ENCODE peak calls at places on chromosomes 4 and X, in six cellular contexts. One of them, this sample, is unnamed.

GRCh38 chrX:153057281-153057680 is 1.0 kb downstream of the PNMA3 start:
- DNase-seq in GM12891: no peak
- DNase-seq in HT1080: no peak
- DNase-seq in heart right ventricle: no peak
- DNase-seq in NCI-H82: no peak
- DNase-seq in stimulated activated CD4-positive, alpha-beta T cell treated with anti-CD3 and anti-CD28 coated beads, TNF-alpha, amount 100 ng/mL, for 24 hours: no peak
- DNase-seq in this sample: no peak

GRCh38 chrX:147741776-147742175 is 169.9 kb upstream of the FMR1 start:
- DNase-seq in heart right ventricle: no peak
- DNase-seq in HT1080: no peak
- DNase-seq in GM12891: no peak
- DNase-seq in NCI-H82: no peak
- DNase-seq in stimulated activated CD4-positive, alpha-beta T cell treated with anti-CD3 and anti-CD28 coated beads, TNF-alpha, amount 100 ng/mL, for 24 hours: no peak
- DNase-seq in this sample: no peak

GRCh38 chr4:122612540-122612939 is 8.3 kb downstream of the IL21 start:
- DNase-seq in stimulated activated CD4-positive, alpha-beta T cell treated with anti-CD3 and anti-CD28 coated beads, TNF-alpha, amount 100 ng/mL, for 24 hours: no peak
- DNase-seq in NCI-H82: no peak
- DNase-seq in heart right ventricle: no peak
- DNase-seq in HT1080: peak
- DNase-seq in GM12891: no peak
- DNase-seq in this sample: no peak

GRCh38 chr4:37522996-37523395 is 163.2 kb downstream of the RELL1 start:
- DNase-seq in stimulated activated CD4-positive, alpha-beta T cell treated with anti-CD3 and anti-CD28 coated beads, TNF-alpha, amount 100 ng/mL, for 24 hours: no peak
- DNase-seq in heart right ventricle: no peak
- DNase-seq in HT1080: peak
- DNase-seq in GM12891: no peak
- DNase-seq in NCI-H82: no peak
- DNase-seq in this sample: no peak

GRCh38 chrX:2177541-2177940 is 323.2 kb downstream of the DHRSX start:
- DNase-seq in stimulated activated CD4-positive, alpha-beta T cell treated with anti-CD3 and anti-CD28 coated beads, TNF-alpha, amount 100 ng/mL, for 24 hours: no peak
- DNase-seq in NCI-H82: no peak
- DNase-seq in GM12891: no peak
- DNase-seq in heart right ventricle: no peak
- DNase-seq in HT1080: no peak
- DNase-seq in this sample: no peak

GRCh38 chrX:4762196-4762595 is 1048.7 kb upstream of the PRKX start:
- DNase-seq in heart right ventricle: no peak
- DNase-seq in NCI-H82: no peak
- DNase-seq in GM12891: no peak
- DNase-seq in stimulated activated CD4-positive, alpha-beta T cell treated with anti-CD3 and anti-CD28 coated beads, TNF-alpha, amount 100 ng/mL, for 24 hours: no peak
- DNase-seq in HT1080: peak
- DNase-seq in this sample: no peak

GRCh38 chr4:103085555-103086196 is 9.1 kb upstream of the SLC9B2 start:
- DNase-seq in heart right ventricle: no peak
- DNase-seq in NCI-H82: no peak
- DNase-seq in stimulated activated CD4-positive, alpha-beta T cell treated with anti-CD3 and anti-CD28 coated beads, TNF-alpha, amount 100 ng/mL, for 24 hours: no peak
- DNase-seq in GM12891: no peak
- DNase-seq in HT1080: no peak
- DNase-seq in this sample: no peak

GRCh38 chrX:16946361-16946964 is at the start of gene REPS2:
- DNase-seq in GM12891: peak
- DNase-seq in NCI-H82: peak
- DNase-seq in HT1080: peak
- DNase-seq in stimulated activated CD4-positive, alpha-beta T cell treated with anti-CD3 and anti-CD28 coated beads, TNF-alpha, amount 100 ng/mL, for 24 hours: peak
- DNase-seq in heart right ventricle: peak
- DNase-seq in this sample: peak

GRCh38 chr4:51851090-51851936 is 8.4 kb downstream of the DCUN1D4 start:
- DNase-seq in stimulated activated CD4-positive, alpha-beta T cell treated with anti-CD3 and anti-CD28 coated beads, TNF-alpha, amount 100 ng/mL, for 24 hours: no peak
- DNase-seq in heart right ventricle: no peak
- DNase-seq in GM12891: no peak
- DNase-seq in HT1080: no peak
- DNase-seq in NCI-H82: peak
- DNase-seq in this sample: no peak

GRCh38 chr4:39044947-39045734 is 12.9 kb upstream of the TMEM156 start:
- DNase-seq in HT1080: peak
- DNase-seq in NCI-H82: peak
- DNase-seq in heart right ventricle: peak
- DNase-seq in GM12891: no peak
- DNase-seq in stimulated activated CD4-positive, alpha-beta T cell treated with anti-CD3 and anti-CD28 coated beads, TNF-alpha, amount 100 ng/mL, for 24 hours: peak
- DNase-seq in this sample: peak

GRCh38 chrX:118508221-118508620 is 12.6 kb downstream of the DOCK11 start:
- DNase-seq in stimulated activated CD4-positive, alpha-beta T cell treated with anti-CD3 and anti-CD28 coated beads, TNF-alpha, amount 100 ng/mL, for 24 hours: no peak
- DNase-seq in NCI-H82: no peak
- DNase-seq in HT1080: no peak
- DNase-seq in GM12891: no peak
- DNase-seq in heart right ventricle: no peak
- DNase-seq in this sample: no peak

GRCh38 chrX:109709129-109709631 is 23.9 kb downstream of the ACSL4 start:
- DNase-seq in stimulated activated CD4-positive, alpha-beta T cell treated with anti-CD3 and anti-CD28 coated beads, TNF-alpha, amount 100 ng/mL, for 24 hours: no peak
- DNase-seq in HT1080: peak
- DNase-seq in heart right ventricle: no peak
- DNase-seq in GM12891: no peak
- DNase-seq in NCI-H82: no peak
- DNase-seq in this sample: no peak

GRCh38 chr4:94504545-94504944 is 52.8 kb downstream of the PDLIM5 start:
- DNase-seq in NCI-H82: no peak
- DNase-seq in heart right ventricle: no peak
- DNase-seq in GM12891: no peak
- DNase-seq in HT1080: no peak
- DNase-seq in stimulated activated CD4-positive, alpha-beta T cell treated with anti-CD3 and anti-CD28 coated beads, TNF-alpha, amount 100 ng/mL, for 24 hours: no peak
- DNase-seq in this sample: no peak

GRCh38 chr4:112994732-112995131 is 54.7 kb upstream of the ANK2 start:
- DNase-seq in heart right ventricle: no peak
- DNase-seq in NCI-H82: no peak
- DNase-seq in HT1080: no peak
- DNase-seq in stimulated activated CD4-positive, alpha-beta T cell treated with anti-CD3 and anti-CD28 coated beads, TNF-alpha, amount 100 ng/mL, for 24 hours: no peak
- DNase-seq in GM12891: no peak
- DNase-seq in this sample: no peak

GRCh38 chr4:17232575-17233253 is 279.2 kb downstream of the QDPR start:
- DNase-seq in NCI-H82: peak
- DNase-seq in GM12891: no peak
- DNase-seq in HT1080: peak
- DNase-seq in stimulated activated CD4-positive, alpha-beta T cell treated with anti-CD3 and anti-CD28 coated beads, TNF-alpha, amount 100 ng/mL, for 24 hours: no peak
- DNase-seq in heart right ventricle: peak
- DNase-seq in this sample: no peak

GRCh38 chr4:43867908-43868307 is 580.7 kb downstream of the KCTD8 start:
- DNase-seq in GM12891: no peak
- DNase-seq in stimulated activated CD4-positive, alpha-beta T cell treated with anti-CD3 and anti-CD28 coated beads, TNF-alpha, amount 100 ng/mL, for 24 hours: no peak
- DNase-seq in NCI-H82: no peak
- DNase-seq in HT1080: no peak
- DNase-seq in heart right ventricle: no peak
- DNase-seq in this sample: no peak

GRCh38 chrX:87299563-87300160 is 217.9 kb upstream of the KLHL4 start:
- DNase-seq in heart right ventricle: no peak
- DNase-seq in GM12891: no peak
- DNase-seq in HT1080: no peak
- DNase-seq in NCI-H82: peak
- DNase-seq in stimulated activated CD4-positive, alpha-beta T cell treated with anti-CD3 and anti-CD28 coated beads, TNF-alpha, amount 100 ng/mL, for 24 hours: no peak
- DNase-seq in this sample: no peak

GRCh38 chr4:43277003-43277402 is 384.5 kb downstream of the GRXCR1 start:
- DNase-seq in heart right ventricle: no peak
- DNase-seq in stimulated activated CD4-positive, alpha-beta T cell treated with anti-CD3 and anti-CD28 coated beads, TNF-alpha, amount 100 ng/mL, for 24 hours: no peak
- DNase-seq in HT1080: peak
- DNase-seq in NCI-H82: no peak
- DNase-seq in GM12891: no peak
- DNase-seq in this sample: no peak

GRCh38 chr4:90536408-90536807 is 409.2 kb downstream of the CCSER1 start:
- DNase-seq in heart right ventricle: no peak
- DNase-seq in stimulated activated CD4-positive, alpha-beta T cell treated with anti-CD3 and anti-CD28 coated beads, TNF-alpha, amount 100 ng/mL, for 24 hours: no peak
- DNase-seq in NCI-H82: peak
- DNase-seq in GM12891: no peak
- DNase-seq in HT1080: no peak
- DNase-seq in this sample: no peak

GRCh38 chr4:89303989-89304388 is 3.6 kb downstream of the GPRIN3 start:
- DNase-seq in HT1080: no peak
- DNase-seq in heart right ventricle: no peak
- DNase-seq in GM12891: no peak
- DNase-seq in stimulated activated CD4-positive, alpha-beta T cell treated with anti-CD3 and anti-CD28 coated beads, TNF-alpha, amount 100 ng/mL, for 24 hours: no peak
- DNase-seq in NCI-H82: peak
- DNase-seq in this sample: no peak

GRCh38 chrX:14936561-14936960 is 63.3 kb downstream of the MOSPD2 start:
- DNase-seq in stimulated activated CD4-positive, alpha-beta T cell treated with anti-CD3 and anti-CD28 coated beads, TNF-alpha, amount 100 ng/mL, for 24 hours: no peak
- DNase-seq in heart right ventricle: no peak
- DNase-seq in HT1080: peak
- DNase-seq in GM12891: no peak
- DNase-seq in NCI-H82: no peak
- DNase-seq in this sample: no peak

GRCh38 chr4:3607690-3608514 is 75.7 kb upstream of the LRPAP1 start:
- DNase-seq in GM12891: no peak
- DNase-seq in heart right ventricle: no peak
- DNase-seq in NCI-H82: peak
- DNase-seq in stimulated activated CD4-positive, alpha-beta T cell treated with anti-CD3 and anti-CD28 coated beads, TNF-alpha, amount 100 ng/mL, for 24 hours: no peak
- DNase-seq in HT1080: no peak
- DNase-seq in this sample: no peak

GRCh38 chrX:119455264-119455663 is 13.0 kb upstream of the SLC25A5 start:
- DNase-seq in NCI-H82: no peak
- DNase-seq in GM12891: no peak
- DNase-seq in HT1080: no peak
- DNase-seq in heart right ventricle: no peak
- DNase-seq in stimulated activated CD4-positive, alpha-beta T cell treated with anti-CD3 and anti-CD28 coated beads, TNF-alpha, amount 100 ng/mL, for 24 hours: no peak
- DNase-seq in this sample: no peak

GRCh38 chr4:38605794-38606586 is 58.0 kb upstream of the KLF3 start:
- DNase-seq in HT1080: no peak
- DNase-seq in NCI-H82: no peak
- DNase-seq in stimulated activated CD4-positive, alpha-beta T cell treated with anti-CD3 and anti-CD28 coated beads, TNF-alpha, amount 100 ng/mL, for 24 hours: no peak
- DNase-seq in GM12891: no peak
- DNase-seq in heart right ventricle: no peak
- DNase-seq in this sample: no peak

GRCh38 chrX:129496625-129497024 is 26.7 kb downstream of the SMARCA1 start:
- DNase-seq in stimulated activated CD4-positive, alpha-beta T cell treated with anti-CD3 and anti-CD28 coated beads, TNF-alpha, amount 100 ng/mL, for 24 hours: no peak
- DNase-seq in heart right ventricle: no peak
- DNase-seq in NCI-H82: no peak
- DNase-seq in GM12891: no peak
- DNase-seq in HT1080: peak
- DNase-seq in this sample: no peak